ENCODE peak calls at places on chromosomes 1 and 21, in seven cellular contexts. H, Y, Q, M, F, J and U are unnamed samples.

GRCh38 chr1:104593418-104594187 is 843.9 kb downstream of the AMY1C start:
- DNase-seq in F (no peak), Q (no peak), J (no peak), Y (no peak), M (no peak), H (no peak), U (no peak)

GRCh38 chr1:167924102-167924501 is 10.2 kb upstream of the ADCY10 start:
- DNase-seq in J (no peak), M (no peak), Q (no peak), H (no peak), F (no peak), Y (no peak), U (no peak)

GRCh38 chr1:4380564-4381168 is 273.7 kb upstream of the AJAP1 start:
- DNase-seq in Q (no peak), Y (no peak), J (no peak), H (no peak), F (no peak), M (peak), U (no peak)

GRCh38 chr1:36989260-36989659 is 45.1 kb downstream of the GRIK3 start:
- DNase-seq in M (no peak), F (peak), Y (no peak), J (no peak), Q (no peak), H (no peak), U (no peak)

GRCh38 chr21:34027727-34028461 is 45.5 kb upstream of the MRPS6 start:
- DNase-seq in H (no peak), Y (no peak), M (no peak), J (no peak), Q (no peak), F (no peak), U (no peak)

GRCh38 chr1:198298653-198299052 is 141.9 kb downstream of the NEK7 start:
- DNase-seq in J (no peak), M (no peak), Y (no peak), H (peak), F (no peak), Q (no peak), U (no peak)

GRCh38 chr1:175169305-175170018 is 23.1 kb downstream of the KIAA0040 start:
- DNase-seq in Q (no peak), M (no peak), H (no peak), Y (no peak), J (no peak), F (no peak), U (no peak)

GRCh38 chr1:236057546-236057945 is 7.3 kb downstream of the NID1 start:
- DNase-seq in Y (no peak), Q (no peak), H (no peak), J (no peak), F (no peak), M (no peak), U (no peak)

GRCh38 chr1:119617751-119618691 is 30.0 kb downstream of the ZNF697 start:
- DNase-seq in Q (no peak), M (no peak), Y (no peak), F (no peak), J (no peak), H (no peak), U (no peak)

GRCh38 chr1:68128820-68129219 is 78.4 kb upstream of the DIRAS3 start:
- DNase-seq in F (no peak), Q (no peak), J (no peak), Y (no peak), H (no peak), M (no peak), U (no peak)

GRCh38 chr1:155871390-155871789 is 12.0 kb downstream of the SYT11 start:
- DNase-seq in M (no peak), H (no peak), F (no peak), J (no peak), Y (no peak), Q (no peak), U (no peak)

GRCh38 chr1:246591047-246591446 is 24.8 kb downstream of the CNST start:
- DNase-seq in M (no peak), Q (no peak), J (no peak), H (no peak), F (no peak), Y (no peak), U (no peak)

GRCh38 chr1:201826830-201827229 is 2.1 kb upstream of the IPO9 start:
- DNase-seq in Y (no peak), M (no peak), H (no peak), F (no peak), Q (no peak), J (no peak), U (no peak)

GRCh38 chr1:65872258-65872657 is 79.6 kb downstream of the PDE4B start:
- DNase-seq in Q (no peak), Y (no peak), M (no peak), H (no peak), F (no peak), J (no peak), U (no peak)

GRCh38 chr1:221458430-221459156 is 283.3 kb downstream of the DUSP10 start:
- DNase-seq in Y (no peak), F (no peak), H (no peak), J (no peak), Q (no peak), M (no peak), U (no peak)

GRCh38 chr1:54486864-54487263 is 61.2 kb upstream of the ACOT11 start:
- DNase-seq in M (no peak), Y (no peak), Q (no peak), F (no peak), H (no peak), J (no peak), U (no peak)

GRCh38 chr21:15775981-15776380 is 46.2 kb downstream of the USP25 start:
- DNase-seq in Q (no peak), Y (no peak), J (no peak), M (no peak), F (no peak), H (no peak), U (no peak)

GRCh38 chr21:36113647-36114428 is 21.0 kb upstream of the CBR3 start:
- DNase-seq in Y (no peak), H (no peak), F (no peak), J (no peak), M (no peak), Q (peak), U (peak)

GRCh38 chr21:39125752-39126485 is 57.3 kb downstream of the PSMG1 start:
- DNase-seq in J (no peak), Q (peak), H (peak), F (peak), Y (peak), M (peak), U (no peak)

GRCh38 chr1:67609942-67610341 is 75.1 kb upstream of the GADD45A start:
- DNase-seq in Y (no peak), Q (no peak), F (no peak), H (no peak), J (no peak), M (no peak), U (no peak)